ENCODE peak calls at places on chromosomes 11 and 22, in seven cellular contexts. J, R, Y, D, E, U and L are unnamed samples.

GRCh38 chr11:65262775-65263174 is 1.0 kb downstream of the POLA2 start:
- DNase-seq in J (no peak), R (no peak), Y (no peak), D (no peak), E (no peak), U (no peak), L (no peak)

GRCh38 chr22:46462726-46463371 is 74.6 kb downstream of the CELSR1 start:
- DNase-seq in J (peak), R (peak), Y (no peak), D (peak), E (no peak), U (no peak), L (peak)

GRCh38 chr11:44627911-44628729 is 62.7 kb downstream of the CD82 start:
- DNase-seq in J (no peak), R (no peak), Y (peak), D (no peak), E (peak), U (peak), L (peak)

GRCh38 chr11:82932564-82932963 is 31.0 kb downstream of the DDIAS start:
- DNase-seq in J (no peak), R (no peak), Y (no peak), D (no peak), E (no peak), U (no peak), L (no peak)

GRCh38 chr11:43969543-43969942 is 27.1 kb downstream of the C11orf96 start:
- DNase-seq in J (peak), R (peak), Y (no peak), D (no peak), E (no peak), U (no peak), L (no peak)

GRCh38 chr11:10443721-10444120 is 11.3 kb upstream of the AMPD3 start:
- DNase-seq in J (no peak), R (no peak), Y (no peak), D (no peak), E (no peak), U (no peak), L (no peak)

GRCh38 chr22:36308880-36309279 is 55.9 kb downstream of the APOL1 start:
- DNase-seq in J (no peak), R (no peak), Y (no peak), D (no peak), E (no peak), U (no peak), L (no peak)

GRCh38 chr11:8090756-8091155 is 9.7 kb downstream of the TUB start:
- DNase-seq in J (peak), R (peak), Y (no peak), D (peak), E (no peak), U (no peak), L (peak)

GRCh38 chr22:23113847-23114720 is 27.7 kb downstream of the RSPH14 start:
- DNase-seq in J (no peak), R (no peak), Y (no peak), D (no peak), E (peak), U (no peak), L (no peak)

GRCh38 chr11:111510311-111510710 is 1.9 kb downstream of the BTG4 start:
- DNase-seq in J (no peak), R (no peak), Y (no peak), D (peak), E (no peak), U (no peak), L (no peak)

GRCh38 chr22:19448076-19448607 is 631 bp upstream of the C22orf39 start:
- DNase-seq in J (peak), R (peak), Y (peak), D (peak), E (no peak), U (no peak), L (peak)

GRCh38 chr11:77560605-77561004 is 29.1 kb upstream of the AQP11 start:
- DNase-seq in J (peak), R (peak), Y (peak), D (peak), E (no peak), U (no peak), L (peak)

GRCh38 chr11:93498099-93499040 is 44.8 kb downstream of the SMCO4 start:
- DNase-seq in J (peak), R (peak), Y (no peak), D (no peak), E (no peak), U (no peak), L (peak)

GRCh38 chr11:32432565-32433248 is 2.6 kb downstream of the WT1 start:
- DNase-seq in J (no peak), R (no peak), Y (no peak), D (no peak), E (no peak), U (no peak), L (no peak)

GRCh38 chr11:118868659-118869058 is 15.0 kb upstream of the CXCR5 start:
- DNase-seq in J (no peak), R (no peak), Y (no peak), D (no peak), E (no peak), U (no peak), L (no peak)

GRCh38 chr11:2655834-2656622 is 43.8 kb downstream of the KCNQ1OT1 start:
- DNase-seq in J (peak), R (peak), Y (no peak), D (peak), E (no peak), U (no peak), L (peak)

GRCh38 chr22:17381237-17381913 is 12.1 kb downstream of the CECR2 start:
- DNase-seq in J (no peak), R (no peak), Y (no peak), D (peak), E (no peak), U (no peak), L (no peak)

GRCh38 chr11:128559496-128560103 is 27.8 kb downstream of the ETS1 start:
- DNase-seq in J (no peak), R (no peak), Y (no peak), D (peak), E (no peak), U (no peak), L (no peak)

GRCh38 chr22:29300807-29301601 is 5.4 kb upstream of the GAS2L1 start:
- DNase-seq in J (no peak), R (no peak), Y (no peak), D (no peak), E (no peak), U (no peak), L (no peak)

GRCh38 chr11:102600666-102601065 is 24.5 kb downstream of the MMP20 start:
- DNase-seq in J (no peak), R (no peak), Y (no peak), D (no peak), E (no peak), U (no peak), L (no peak)

GRCh38 chr11:134272381-134273316 is 3.5 kb upstream of the GLB1L3 start:
- DNase-seq in J (peak), R (no peak), Y (no peak), D (no peak), E (no peak), U (no peak), L (peak)

GRCh38 chr22:47551438-47551788 is 789.0 kb downstream of the TBC1D22A start:
- DNase-seq in J (no peak), R (no peak), Y (no peak), D (no peak), E (no peak), U (no peak), L (no peak)

GRCh38 chr11:93123351-93123898 is 74.4 kb downstream of the SLC36A4 start:
- DNase-seq in J (peak), R (no peak), Y (no peak), D (no peak), E (no peak), U (no peak), L (peak)

GRCh38 chr22:36486619-36487384 is 5.4 kb upstream of the TXN2 start:
- DNase-seq in J (peak), R (peak), Y (peak), D (peak), E (no peak), U (no peak), L (peak)

GRCh38 chr11:128692750-128693578 is 908 bp upstream of the FLI1 start:
- DNase-seq in J (peak), R (peak), Y (no peak), D (peak), E (no peak), U (peak), L (peak)

GRCh38 chr11:65891180-65892136 is 985 bp downstream of the CCDC85B start:
- DNase-seq in J (no peak), R (no peak), Y (no peak), D (no peak), E (no peak), U (peak), L (no peak)

GRCh38 chr11:70073881-70074371 is 4.2 kb upstream of the ANO1 start:
- DNase-seq in J (no peak), R (peak), Y (no peak), D (peak), E (no peak), U (no peak), L (no peak)

DNA sequence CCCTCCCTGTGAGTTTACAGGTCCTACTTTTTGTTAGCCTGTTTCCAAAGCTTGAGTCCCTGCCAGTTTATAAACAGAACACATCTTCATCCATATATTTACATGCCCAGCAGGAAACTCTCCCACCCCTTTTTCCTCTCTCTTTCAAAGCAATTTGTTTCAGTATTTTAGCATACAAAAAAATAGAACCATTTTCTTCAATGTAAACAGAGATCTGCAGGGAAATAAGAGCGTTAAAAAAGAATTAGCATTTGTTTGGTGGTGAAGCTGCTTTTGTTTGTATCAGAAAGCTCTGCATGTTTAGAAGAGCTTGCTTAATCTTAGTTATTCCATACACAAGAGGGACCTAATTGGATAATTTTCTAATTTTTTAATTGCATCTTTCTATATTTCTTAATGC is 243.7 kb downstream of the NELL1 start:
- DNase-seq in J (no peak), R (no peak), Y (no peak), D (no peak), E (no peak), U (no peak), L (no peak)
- H3K4me3 ChIP-seq in J (no peak), R (no peak), Y (no peak), D (no peak), E (no peak), U (no peak), L (no peak)

DNA sequence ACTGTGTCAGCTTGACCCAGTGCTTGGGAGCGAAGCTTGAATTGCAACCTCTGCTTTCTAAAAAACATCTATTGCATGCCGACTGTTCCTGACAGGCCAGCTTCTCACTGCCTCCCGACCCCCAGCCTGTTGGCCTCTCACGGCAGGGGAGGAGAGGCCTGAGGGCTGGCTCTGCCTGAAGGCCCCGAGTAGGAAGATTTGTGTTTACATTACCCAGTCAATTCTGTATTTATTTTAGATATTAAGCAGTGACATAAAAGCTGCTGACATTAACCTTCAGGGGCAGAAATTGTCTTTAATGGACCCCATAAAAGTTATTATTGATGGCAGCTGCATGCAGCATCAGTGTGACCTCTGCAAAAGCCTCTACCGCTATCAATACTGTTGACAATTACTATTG is 380.7 kb downstream of the TENM4 start:
- DNase-seq in J (peak), R (no peak), Y (no peak), D (no peak), E (no peak), U (no peak), L (no peak)
- H3K4me3 ChIP-seq in J (no peak), R (no peak), Y (no peak), D (no peak), E (no peak), U (no peak), L (no peak)

DNA sequence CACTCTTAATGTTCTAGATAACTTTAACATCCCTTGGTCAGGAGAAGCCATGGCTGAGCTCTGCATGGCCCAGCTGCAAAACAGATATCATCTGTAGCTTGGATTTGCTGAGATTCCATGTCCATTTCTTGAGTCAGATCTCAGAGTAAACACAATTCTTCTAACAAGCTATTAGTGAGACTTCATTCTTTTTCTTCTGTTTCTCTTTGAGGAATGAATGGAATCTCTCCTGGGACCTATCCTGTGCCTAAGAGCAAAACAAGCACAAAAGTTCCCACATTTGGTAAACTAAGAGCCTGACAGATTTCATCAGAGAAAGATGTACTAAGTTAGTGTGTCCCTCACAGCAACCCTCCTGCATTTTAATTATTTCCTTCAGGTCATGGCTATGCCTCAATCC is 142.8 kb downstream of the MAML2 start:
- DNase-seq in J (peak), R (peak), Y (no peak), D (no peak), E (no peak), U (no peak), L (peak)
- H3K4me3 ChIP-seq in J (no peak), R (no peak), Y (no peak), D (no peak), E (no peak), U (no peak), L (no peak)

GRCh38 chr11:95147364-95147905 is 57.8 kb downstream of the ENDOD1 start:
- DNase-seq in J (peak), R (peak), Y (no peak), D (peak), E (peak), U (no peak), L (peak)

GRCh38 chr11:95148938-95149337 is 59.3 kb downstream of the ENDOD1 start:
- DNase-seq in J (no peak), R (no peak), Y (no peak), D (no peak), E (no peak), U (no peak), L (peak)

GRCh38 chr11:95150977-95151684 is 61.5 kb downstream of the ENDOD1 start:
- DNase-seq in J (peak), R (peak), Y (peak), D (peak), E (peak), U (peak), L (peak)

GRCh38 chr11:95148421-95148820 is 58.8 kb downstream of the ENDOD1 start:
- DNase-seq in J (no peak), R (no peak), Y (no peak), D (no peak), E (no peak), U (no peak), L (peak)

DNA sequence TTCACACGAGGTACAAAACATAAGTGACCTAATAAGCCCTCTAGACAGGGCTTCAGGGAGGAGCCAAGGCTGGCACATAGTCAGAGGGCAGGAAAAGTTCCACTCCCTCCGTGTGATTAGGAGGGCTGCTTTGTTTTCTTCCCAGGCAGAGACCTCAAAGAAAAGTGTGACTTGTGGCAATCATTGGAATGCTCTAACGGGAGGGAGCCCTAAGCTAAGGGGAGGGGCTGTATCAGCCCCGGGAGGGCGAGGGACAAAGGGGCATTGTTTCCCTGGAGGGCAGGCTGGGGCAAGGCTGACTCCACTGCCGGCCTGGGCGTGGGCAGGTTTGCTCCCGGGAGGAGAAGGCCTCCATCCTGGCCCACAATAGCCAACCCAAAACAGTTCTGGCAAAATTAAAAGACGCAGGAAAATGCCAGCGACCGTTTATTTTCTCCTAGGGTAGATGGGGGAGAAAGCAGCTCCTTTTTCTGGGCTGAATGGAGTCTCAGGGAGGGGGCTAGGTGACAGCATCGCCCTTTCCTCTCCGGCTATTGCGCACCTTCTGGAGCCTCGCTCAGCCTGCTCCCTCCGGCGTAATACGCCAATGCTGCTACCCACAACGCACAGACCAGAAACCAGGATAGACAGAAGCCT is 60.1 kb downstream of the ENDOD1 start:
- DNase-seq in J (peak), R (no peak), Y (no peak), D (peak), E (peak), U (peak), L (no peak)
- H3K4me3 ChIP-seq in J (peak), R (peak), Y (no peak), D (peak), E (peak), U (peak), L (no peak)

GRCh38 chr11:84902445-84902844 is 724.7 kb downstream of the DLG2 start:
- DNase-seq in J (no peak), R (no peak), Y (no peak), D (no peak), E (no peak), U (no peak), L (no peak)
- H3K4me3 ChIP-seq in J (no peak), R (no peak), Y (no peak), D (no peak), E (no peak), U (no peak), L (no peak)

GRCh38 chr11:19714387-19715363 is 2.0 kb downstream of the NAV2 start:
- DNase-seq in J (peak), R (peak), Y (peak), D (no peak), E (peak), U (peak), L (peak)
- H3K4me3 ChIP-seq in J (peak), R (peak), Y (peak), D (no peak), E (peak), U (peak), L (peak)

DNA sequence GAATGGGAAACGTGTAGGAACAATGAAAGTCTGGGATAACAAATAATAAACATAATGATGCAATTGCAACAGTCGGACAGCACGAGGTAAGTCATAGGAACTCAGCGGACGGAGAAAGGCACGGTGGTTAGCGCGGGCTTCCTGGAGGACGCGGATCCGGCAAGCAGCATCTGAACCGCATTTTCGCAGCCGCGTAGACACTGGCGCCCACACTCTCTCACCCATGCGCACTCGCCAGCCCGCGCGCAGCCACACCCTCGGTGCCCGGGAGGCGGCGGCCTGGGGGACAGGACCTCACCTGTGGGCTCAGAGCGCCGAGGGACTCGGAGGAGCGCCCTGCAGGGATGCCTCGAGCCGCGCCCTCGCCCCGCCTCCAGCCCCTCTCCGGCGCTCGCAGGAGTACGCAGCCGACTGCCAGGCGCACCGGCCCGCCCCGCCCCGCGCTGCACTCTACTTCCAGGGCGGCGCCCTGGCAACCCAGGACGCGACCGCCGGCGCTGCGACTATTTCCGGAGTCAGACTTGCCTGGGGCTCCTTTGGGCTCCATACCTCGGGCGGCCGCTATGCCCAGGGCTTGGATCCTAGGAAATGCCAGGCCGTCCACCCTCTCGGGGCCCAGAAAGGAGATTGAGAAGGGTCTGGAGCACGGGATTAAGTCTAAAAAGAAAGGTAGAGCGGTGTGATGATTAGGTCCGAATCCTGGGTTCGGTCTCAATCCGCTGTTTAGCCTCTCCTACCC is at the start of gene TTLL1:
- DNase-seq in J (peak), R (peak), Y (peak), D (peak), E (peak), U (peak), L (peak)
- H3K4me3 ChIP-seq in J (peak), R (peak), Y (peak), D (peak), E (peak), U (peak), L (peak)

GRCh38 chr11:24406980-24407379 is 89.9 kb upstream of the LUZP2 start:
- DNase-seq in J (no peak), R (no peak), Y (no peak), D (no peak), E (no peak), U (peak), L (no peak)

GRCh38 chr11:24407733-24408132 is 89.1 kb upstream of the LUZP2 start:
- DNase-seq in J (no peak), R (no peak), Y (no peak), D (no peak), E (no peak), U (no peak), L (no peak)

GRCh38 chr11:24412722-24413121 is 84.1 kb upstream of the LUZP2 start:
- DNase-seq in J (no peak), R (no peak), Y (no peak), D (no peak), E (no peak), U (no peak), L (no peak)
- H3K4me3 ChIP-seq in J (no peak), R (no peak), Y (no peak), D (no peak), E (no peak), U (no peak), L (no peak)

DNA sequence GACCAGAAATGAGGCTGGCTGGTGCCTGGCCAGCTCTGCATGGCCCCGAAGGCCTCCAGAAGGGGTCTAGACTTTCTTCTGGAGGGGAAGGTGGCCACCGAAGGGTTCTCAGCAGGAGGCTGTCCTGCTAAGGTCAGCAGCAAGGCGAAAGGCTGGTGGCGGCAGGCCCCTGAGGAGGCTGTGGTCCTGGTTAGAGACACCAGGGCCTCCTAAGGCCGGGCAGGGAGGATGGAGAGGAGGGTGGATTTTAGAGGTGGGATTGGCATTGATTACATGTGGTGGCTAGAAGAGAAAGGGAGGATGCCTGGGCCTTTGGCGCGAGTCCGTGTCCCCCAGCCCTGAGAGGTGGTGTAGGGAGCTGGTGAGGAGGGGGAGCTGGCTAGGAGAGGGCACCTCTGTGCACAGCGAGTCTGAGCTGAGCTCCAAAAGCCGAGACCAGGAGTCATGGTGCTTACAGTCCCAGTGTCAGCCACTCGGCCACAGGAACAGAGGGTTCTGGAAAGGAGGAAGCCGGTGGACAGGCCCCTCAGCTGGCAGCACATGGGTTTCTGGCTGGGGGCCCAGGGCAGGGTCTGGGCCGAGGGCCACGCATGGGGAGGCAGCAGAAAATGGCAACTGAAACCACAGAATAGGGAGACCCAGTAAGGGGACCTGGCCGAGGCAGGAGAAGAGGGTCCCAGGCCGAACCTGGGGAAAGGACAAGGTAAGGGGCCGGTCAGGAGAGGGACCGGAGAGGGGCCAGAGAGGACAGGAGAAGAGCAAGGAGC is 2.5 kb downstream of the FERMT3 start:
- DNase-seq in J (no peak), R (no peak), Y (no peak), D (no peak), E (no peak), U (no peak), L (no peak)
- H3K4me3 ChIP-seq in J (no peak), R (no peak), Y (no peak), D (no peak), E (no peak), U (no peak), L (no peak)